ENCODE peak calls at places on chromosomes 4 and X, in eight cellular contexts. One of them, this sample, is unnamed.

GRCh38 chrX:45145492-45146215 is 55.0 kb downstream of the DIPK2B start:
- DNase-seq in NCI-H1417: no peak
- DNase-seq in right atrium auricular region: no peak
- DNase-seq in astrocyte: no peak
- DNase-seq in effector memory CD8-positive, alpha-beta T cell: no peak
- DNase-seq in ELF-1: no peak
- DNase-seq in transverse colon: no peak
- DNase-seq in type B pancreatic cell: no peak
- DNase-seq in this sample: no peak

GRCh38 chrX:147476008-147476407 is 435.7 kb upstream of the FMR1 start:
- DNase-seq in transverse colon: peak; percentile 7
- DNase-seq in ELF-1: peak; percentile 18
- DNase-seq in astrocyte: no peak
- DNase-seq in NCI-H1417: peak; percentile 32
- DNase-seq in effector memory CD8-positive, alpha-beta T cell: no peak
- DNase-seq in right atrium auricular region: no peak
- DNase-seq in type B pancreatic cell: no peak
- DNase-seq in this sample: no peak

GRCh38 chrX:48714573-48714972 is 18.0 kb downstream of the SUV39H1 start:
- DNase-seq in effector memory CD8-positive, alpha-beta T cell: no peak
- DNase-seq in astrocyte: no peak
- DNase-seq in right atrium auricular region: no peak
- DNase-seq in transverse colon: no peak
- DNase-seq in NCI-H1417: no peak
- DNase-seq in type B pancreatic cell: no peak
- DNase-seq in ELF-1: no peak
- DNase-seq in this sample: no peak

GRCh38 chr4:7007142-7007907 is 35.8 kb upstream of the TADA2B start:
- DNase-seq in effector memory CD8-positive, alpha-beta T cell: no peak
- DNase-seq in astrocyte: no peak
- DNase-seq in transverse colon: no peak
- DNase-seq in NCI-H1417: no peak
- DNase-seq in right atrium auricular region: no peak
- DNase-seq in type B pancreatic cell: no peak
- DNase-seq in ELF-1: peak; percentile 45
- DNase-seq in this sample: no peak

GRCh38 chr4:53702334-53703266 is 111.3 kb upstream of the LNX1 start:
- DNase-seq in effector memory CD8-positive, alpha-beta T cell: no peak
- DNase-seq in NCI-H1417: peak; percentile 97
- DNase-seq in transverse colon: peak; percentile 82
- DNase-seq in astrocyte: peak; percentile 74
- DNase-seq in type B pancreatic cell: peak; percentile 74
- DNase-seq in right atrium auricular region: peak; percentile 89
- DNase-seq in ELF-1: peak; percentile 88
- DNase-seq in this sample: no peak

GRCh38 chr4:185508162-185508561 is 27.1 kb downstream of the PDLIM3 start:
- DNase-seq in type B pancreatic cell: no peak
- DNase-seq in effector memory CD8-positive, alpha-beta T cell: no peak
- DNase-seq in astrocyte: no peak
- DNase-seq in transverse colon: no peak
- DNase-seq in ELF-1: no peak
- DNase-seq in NCI-H1417: peak; percentile 65
- DNase-seq in right atrium auricular region: no peak
- DNase-seq in this sample: no peak

GRCh38 chrX:73944582-73944947 is 359.4 kb upstream of the ZCCHC13 start:
- DNase-seq in type B pancreatic cell: no peak
- DNase-seq in astrocyte: no peak
- DNase-seq in ELF-1: no peak
- DNase-seq in right atrium auricular region: no peak
- DNase-seq in NCI-H1417: no peak
- DNase-seq in effector memory CD8-positive, alpha-beta T cell: no peak
- DNase-seq in transverse colon: no peak
- DNase-seq in this sample: no peak

GRCh38 chr4:123892368-123892961 is 495.9 kb downstream of the SPRY1 start:
- DNase-seq in transverse colon: no peak
- DNase-seq in effector memory CD8-positive, alpha-beta T cell: no peak
- DNase-seq in right atrium auricular region: no peak
- DNase-seq in astrocyte: no peak
- DNase-seq in type B pancreatic cell: no peak
- DNase-seq in ELF-1: no peak
- DNase-seq in NCI-H1417: no peak
- DNase-seq in this sample: no peak

GRCh38 chr4:68372588-68372987 is 22.7 kb upstream of the YTHDC1 start:
- DNase-seq in right atrium auricular region: no peak
- DNase-seq in astrocyte: no peak
- DNase-seq in transverse colon: no peak
- DNase-seq in ELF-1: no peak
- DNase-seq in NCI-H1417: no peak
- DNase-seq in type B pancreatic cell: no peak
- DNase-seq in effector memory CD8-positive, alpha-beta T cell: no peak
- DNase-seq in this sample: no peak